ENCODE peak calls at places on chromosome 16, in eight cellular contexts. One of them, this sample, is unnamed.

GRCh38 chr16:19109288-19109664 is 4.5 kb upstream of the ITPRIPL2 start:
- DNase-seq in thoracic aorta: no peak
- DNase-seq in stomach: no peak
- DNase-seq in kidney: no peak
- DNase-seq in brain microvascular endothelial cell: no peak
- DNase-seq in retinal pigment epithelial cell: no peak
- DNase-seq in bronchial epithelial cell: no peak
- DNase-seq in BJ: no peak
- DNase-seq in this sample: no peak

GRCh38 chr16:71409038-71409775 is 32.6 kb downstream of the TLE7 start:
- DNase-seq in brain microvascular endothelial cell: peak
- DNase-seq in BJ: no peak
- DNase-seq in bronchial epithelial cell: no peak
- DNase-seq in retinal pigment epithelial cell: no peak
- DNase-seq in thoracic aorta: no peak
- DNase-seq in stomach: no peak
- DNase-seq in kidney: no peak
- DNase-seq in this sample: no peak

GRCh38 chr16:15572329-15573001 is 70.5 kb downstream of the MARF1 start:
- DNase-seq in thoracic aorta: no peak
- DNase-seq in stomach: no peak
- DNase-seq in brain microvascular endothelial cell: no peak
- DNase-seq in retinal pigment epithelial cell: no peak
- DNase-seq in kidney: no peak
- DNase-seq in bronchial epithelial cell: peak
- DNase-seq in BJ: peak
- DNase-seq in this sample: peak

GRCh38 chr16:67470314-67470713 is 10.6 kb downstream of the ATP6V0D1 start:
- DNase-seq in kidney: peak
- DNase-seq in brain microvascular endothelial cell: no peak
- DNase-seq in bronchial epithelial cell: no peak
- DNase-seq in stomach: peak
- DNase-seq in BJ: no peak
- DNase-seq in retinal pigment epithelial cell: no peak
- DNase-seq in thoracic aorta: no peak
- DNase-seq in this sample: no peak

GRCh38 chr16:66968847-66969246 is 7.8 kb downstream of the CES3 start:
- DNase-seq in brain microvascular endothelial cell: no peak
- DNase-seq in bronchial epithelial cell: no peak
- DNase-seq in BJ: no peak
- DNase-seq in kidney: no peak
- DNase-seq in retinal pigment epithelial cell: no peak
- DNase-seq in thoracic aorta: no peak
- DNase-seq in stomach: no peak
- DNase-seq in this sample: no peak

GRCh38 chr16:53007095-53007494 is 45.6 kb downstream of the CHD9NB start:
- DNase-seq in bronchial epithelial cell: no peak
- DNase-seq in kidney: no peak
- DNase-seq in BJ: no peak
- DNase-seq in stomach: no peak
- DNase-seq in thoracic aorta: no peak
- DNase-seq in retinal pigment epithelial cell: no peak
- DNase-seq in brain microvascular endothelial cell: no peak
- DNase-seq in this sample: no peak

GRCh38 chr16:2857451-2858244 is at the start of gene PRSS22:
- DNase-seq in stomach: peak
- DNase-seq in retinal pigment epithelial cell: no peak
- DNase-seq in bronchial epithelial cell: peak
- DNase-seq in brain microvascular endothelial cell: no peak
- DNase-seq in kidney: peak
- DNase-seq in BJ: no peak
- DNase-seq in thoracic aorta: no peak
- DNase-seq in this sample: no peak

GRCh38 chr16:78987676-78988075 is 612.9 kb downstream of the MAF start:
- DNase-seq in stomach: no peak
- DNase-seq in kidney: no peak
- DNase-seq in brain microvascular endothelial cell: no peak
- DNase-seq in retinal pigment epithelial cell: no peak
- DNase-seq in thoracic aorta: no peak
- DNase-seq in bronchial epithelial cell: peak
- DNase-seq in BJ: no peak
- DNase-seq in this sample: no peak

GRCh38 chr16:84800118-84800517 is 19.7 kb upstream of the CRISPLD2 start:
- DNase-seq in bronchial epithelial cell: no peak
- DNase-seq in BJ: no peak
- DNase-seq in retinal pigment epithelial cell: no peak
- DNase-seq in kidney: no peak
- DNase-seq in thoracic aorta: no peak
- DNase-seq in brain microvascular endothelial cell: no peak
- DNase-seq in stomach: no peak
- DNase-seq in this sample: no peak

GRCh38 chr16:65069090-65069489 is 52.8 kb downstream of the CDH11 start:
- DNase-seq in retinal pigment epithelial cell: peak
- DNase-seq in kidney: no peak
- DNase-seq in stomach: no peak
- DNase-seq in BJ: peak
- DNase-seq in thoracic aorta: no peak
- DNase-seq in bronchial epithelial cell: peak
- DNase-seq in brain microvascular endothelial cell: peak
- DNase-seq in this sample: peak
- H3K4me3 ChIP-seq in retinal pigment epithelial cell: no peak
- H3K4me3 ChIP-seq in kidney: no peak
- H3K4me3 ChIP-seq in stomach: no peak
- H3K4me3 ChIP-seq in BJ: no peak
- H3K4me3 ChIP-seq in thoracic aorta: no peak
- H3K4me3 ChIP-seq in bronchial epithelial cell: no peak
- H3K4me3 ChIP-seq in brain microvascular endothelial cell: no peak
- H3K4me3 ChIP-seq in this sample: no peak

GRCh38 chr16:10812352-10813122 is 6.1 kb downstream of the TVP23A start:
- DNase-seq in kidney: no peak
- DNase-seq in BJ: no peak
- DNase-seq in thoracic aorta: no peak
- DNase-seq in bronchial epithelial cell: no peak
- DNase-seq in retinal pigment epithelial cell: no peak
- DNase-seq in brain microvascular endothelial cell: no peak
- DNase-seq in stomach: no peak
- DNase-seq in this sample: no peak
- H3K4me3 ChIP-seq in kidney: no peak
- H3K4me3 ChIP-seq in BJ: no peak
- H3K4me3 ChIP-seq in thoracic aorta: no peak
- H3K4me3 ChIP-seq in bronchial epithelial cell: no peak
- H3K4me3 ChIP-seq in retinal pigment epithelial cell: no peak
- H3K4me3 ChIP-seq in brain microvascular endothelial cell: no peak
- H3K4me3 ChIP-seq in stomach: no peak
- H3K4me3 ChIP-seq in this sample: no peak

GRCh38 chr16:56549744-56550385 is 15.0 kb upstream of the MT4 start:
- DNase-seq in BJ: no peak
- DNase-seq in retinal pigment epithelial cell: no peak
- DNase-seq in thoracic aorta: no peak
- DNase-seq in brain microvascular endothelial cell: no peak
- DNase-seq in stomach: no peak
- DNase-seq in kidney: no peak
- DNase-seq in bronchial epithelial cell: peak
- DNase-seq in this sample: no peak

GRCh38 chr16:56551796-56552738 is 12.8 kb upstream of the MT4 start:
- DNase-seq in brain microvascular endothelial cell: no peak
- DNase-seq in thoracic aorta: no peak
- DNase-seq in retinal pigment epithelial cell: no peak
- DNase-seq in bronchial epithelial cell: no peak
- DNase-seq in BJ: no peak
- DNase-seq in stomach: peak
- DNase-seq in kidney: no peak
- DNase-seq in this sample: no peak

GRCh38 chr16:56542039-56542438 is 22.2 kb upstream of the BBS2 start:
- DNase-seq in thoracic aorta: no peak
- DNase-seq in BJ: no peak
- DNase-seq in brain microvascular endothelial cell: no peak
- DNase-seq in stomach: no peak
- DNase-seq in retinal pigment epithelial cell: no peak
- DNase-seq in bronchial epithelial cell: no peak
- DNase-seq in kidney: no peak
- DNase-seq in this sample: no peak

GRCh38 chr16:56547949-56548567 is 16.8 kb upstream of the MT4 start:
- DNase-seq in retinal pigment epithelial cell: no peak
- DNase-seq in thoracic aorta: no peak
- DNase-seq in bronchial epithelial cell: no peak
- DNase-seq in stomach: no peak
- DNase-seq in BJ: no peak
- DNase-seq in kidney: no peak
- DNase-seq in brain microvascular endothelial cell: no peak
- DNase-seq in this sample: no peak

GRCh38 chr16:56547120-56547948 is 17.5 kb upstream of the MT4 start:
- DNase-seq in BJ: peak
- DNase-seq in brain microvascular endothelial cell: peak
- DNase-seq in kidney: no peak
- DNase-seq in stomach: no peak
- DNase-seq in bronchial epithelial cell: peak
- DNase-seq in thoracic aorta: no peak
- DNase-seq in retinal pigment epithelial cell: no peak
- DNase-seq in this sample: peak
- H3K4me3 ChIP-seq in BJ: no peak
- H3K4me3 ChIP-seq in brain microvascular endothelial cell: peak
- H3K4me3 ChIP-seq in kidney: no peak
- H3K4me3 ChIP-seq in stomach: no peak
- H3K4me3 ChIP-seq in bronchial epithelial cell: no peak
- H3K4me3 ChIP-seq in thoracic aorta: no peak
- H3K4me3 ChIP-seq in retinal pigment epithelial cell: no peak
- H3K4me3 ChIP-seq in this sample: no peak

DNA sequence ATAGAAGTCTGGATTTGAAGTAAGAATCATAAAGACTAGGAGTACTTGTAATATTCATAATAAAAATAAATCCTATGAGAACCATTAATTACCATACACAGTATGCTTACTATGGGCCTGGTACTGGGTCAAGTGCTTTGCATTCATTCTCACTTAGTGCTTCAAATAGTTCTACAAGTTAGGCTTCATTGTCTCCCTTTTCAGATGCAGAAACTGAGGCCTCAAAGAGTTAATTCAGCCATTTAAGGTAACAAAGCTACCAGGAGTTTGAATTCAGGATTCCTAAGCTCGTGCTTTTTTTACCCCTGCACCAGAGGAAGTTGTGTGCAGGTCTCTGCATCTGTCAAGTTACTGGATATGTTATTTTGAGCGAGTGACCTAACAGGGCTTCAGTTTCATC is 1098.4 kb upstream of the EEF2KMT start:
- DNase-seq in retinal pigment epithelial cell: no peak
- DNase-seq in bronchial epithelial cell: no peak
- DNase-seq in BJ: no peak
- DNase-seq in stomach: no peak
- DNase-seq in kidney: no peak
- DNase-seq in thoracic aorta: no peak
- DNase-seq in brain microvascular endothelial cell: no peak
- DNase-seq in this sample: no peak
- H3K4me3 ChIP-seq in retinal pigment epithelial cell: no peak
- H3K4me3 ChIP-seq in bronchial epithelial cell: no peak
- H3K4me3 ChIP-seq in BJ: no peak
- H3K4me3 ChIP-seq in stomach: no peak
- H3K4me3 ChIP-seq in kidney: no peak
- H3K4me3 ChIP-seq in thoracic aorta: no peak
- H3K4me3 ChIP-seq in brain microvascular endothelial cell: no peak
- H3K4me3 ChIP-seq in this sample: no peak

GRCh38 chr16:74695450-74696422 is 4.9 kb downstream of the MLKL start:
- DNase-seq in BJ: peak
- DNase-seq in bronchial epithelial cell: peak
- DNase-seq in retinal pigment epithelial cell: peak
- DNase-seq in brain microvascular endothelial cell: peak
- DNase-seq in stomach: peak
- DNase-seq in thoracic aorta: peak
- DNase-seq in kidney: peak
- DNase-seq in this sample: peak
- H3K4me3 ChIP-seq in BJ: peak
- H3K4me3 ChIP-seq in bronchial epithelial cell: peak
- H3K4me3 ChIP-seq in retinal pigment epithelial cell: peak
- H3K4me3 ChIP-seq in brain microvascular endothelial cell: peak
- H3K4me3 ChIP-seq in stomach: peak
- H3K4me3 ChIP-seq in thoracic aorta: peak
- H3K4me3 ChIP-seq in kidney: peak
- H3K4me3 ChIP-seq in this sample: peak

DNA sequence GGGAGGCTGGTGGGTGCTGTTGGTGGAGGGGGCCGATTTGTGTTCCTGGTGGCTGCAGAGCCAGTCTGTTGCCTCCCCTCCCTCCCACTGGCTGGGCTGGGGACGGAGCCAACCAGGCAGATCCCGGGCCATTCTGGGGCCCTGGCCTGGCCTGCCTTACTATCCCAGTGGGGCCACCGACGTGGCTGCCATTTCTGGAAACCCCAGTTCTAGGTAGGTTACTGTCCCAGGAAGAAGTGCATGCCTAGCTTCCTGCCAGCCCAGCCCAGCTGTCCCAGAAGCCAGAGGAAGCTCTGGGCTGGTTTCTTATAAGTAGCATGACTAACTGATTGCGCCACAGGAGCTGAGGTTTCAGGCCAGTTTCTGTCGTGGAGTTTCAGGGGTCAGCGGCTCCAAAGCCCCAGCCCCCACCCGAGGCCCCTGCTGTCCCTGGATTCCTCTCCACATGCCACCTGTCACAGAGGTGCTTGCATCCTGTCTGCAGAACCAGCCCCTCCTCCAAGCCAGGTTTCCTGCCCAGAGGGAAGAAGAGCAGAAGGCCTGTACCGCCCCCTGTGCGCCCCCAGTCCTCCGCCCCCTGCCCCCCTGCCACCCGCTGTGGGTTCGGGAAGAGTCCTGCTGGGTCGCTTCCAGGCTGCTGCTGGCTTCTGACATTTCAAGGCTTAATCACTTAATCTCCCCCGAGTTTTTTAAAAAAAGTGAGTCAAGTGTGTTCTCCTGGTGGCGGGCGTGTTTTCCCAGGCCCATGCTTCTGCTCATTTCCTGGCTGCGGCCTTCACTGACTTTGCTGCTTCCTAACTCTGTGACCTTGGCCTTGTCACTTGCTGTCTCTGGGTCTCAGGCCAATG is 13.2 kb downstream of the IL4R start:
- DNase-seq in BJ: peak
- DNase-seq in bronchial epithelial cell: peak
- DNase-seq in retinal pigment epithelial cell: peak
- DNase-seq in kidney: peak
- DNase-seq in brain microvascular endothelial cell: peak
- DNase-seq in thoracic aorta: peak
- DNase-seq in stomach: peak
- DNase-seq in this sample: peak
- H3K4me3 ChIP-seq in BJ: no peak
- H3K4me3 ChIP-seq in bronchial epithelial cell: no peak
- H3K4me3 ChIP-seq in retinal pigment epithelial cell: no peak
- H3K4me3 ChIP-seq in kidney: no peak
- H3K4me3 ChIP-seq in brain microvascular endothelial cell: no peak
- H3K4me3 ChIP-seq in thoracic aorta: no peak
- H3K4me3 ChIP-seq in stomach: peak
- H3K4me3 ChIP-seq in this sample: no peak